ENCODE peak calls at places on chromosomes 4 and X, in five cellular contexts. Z is NCI-H446, X is sciatic nerve, H is mesothelial cell of epicardium, W is left colon. B is an unnamed sample.

GRCh38 chrX:112947981-112948380 is 107.3 kb upstream of the AMOT start:
- DNase-seq in Z (no peak), X (no peak), H (no peak), W (no peak), B (no peak)

GRCh38 chr4:6957994-6958393 is 48.4 kb downstream of the TBC1D14 start:
- DNase-seq in Z (no peak), X (no peak), H (no peak), W (no peak), B (no peak)

GRCh38 chr4:119304431-119304830 is 17.5 kb downstream of the FABP2 start:
- DNase-seq in Z (no peak), X (no peak), H (no peak), W (no peak), B (no peak)

GRCh38 chrX:9644335-9644734 is 121.3 kb downstream of the GPR143 start:
- DNase-seq in Z (no peak), X (no peak), H (no peak), W (no peak), B (peak; percentile 20)

GRCh38 chr4:114512595-114513295 is 85.9 kb upstream of the UGT8 start:
- DNase-seq in Z (no peak), X (no peak), H (no peak), W (no peak), B (no peak)

GRCh38 chr4:53507671-53508286 is 83.5 kb downstream of the LNX1 start:
- DNase-seq in Z (no peak), X (peak; percentile 76), H (no peak), W (no peak), B (no peak)

GRCh38 chr4:61805237-61805636 is 605.1 kb downstream of the ADGRL3 start:
- DNase-seq in Z (no peak), X (no peak), H (no peak), W (no peak), B (no peak)

GRCh38 chrX:101407748-101408529 is at the start of the genes GLA and HNRNPH2:
- DNase-seq in Z (peak; percentile 96), X (peak; percentile 94), H (peak; percentile 83), W (peak; percentile 91), B (peak; percentile 89)

GRCh38 chrX:39409246-39409917 is 608.1 kb downstream of the MID1IP1 start:
- DNase-seq in Z (peak; percentile 9), X (no peak), H (no peak), W (no peak), B (no peak)

GRCh38 chr4:106365613-106366012 is 3.0 kb downstream of the GIMD1 start:
- DNase-seq in Z (no peak), X (no peak), H (no peak), W (no peak), B (no peak)